ENCODE peak calls at places on chromosomes 3 and 15, in seven cellular contexts. S is mucosa of descending colon; M is CD8-positive, alpha-beta T cell; A is cardiac muscle cell; P is heart right ventricle; U is adrenal gland; T is hepatocyte. J is an unnamed sample. For H3K9me3 and H3K4me1, the result is how much of the 10 kb centered on the place peaks cover.

GRCh38 chr3:163056874-163057497 is 1560.4 kb downstream of the OTOL1 start:
- DNase-seq in U (peak), P (no peak), S (no peak), A (peak), T (peak), M (no peak), J (peak)

GRCh38 chr3:112769624-112770023 is 77.0 kb downstream of the CD200R1L start:
- DNase-seq in P (no peak), A (no peak), M (no peak), T (no peak), U (no peak), S (no peak), J (no peak)

GRCh38 chr3:150740733-150741496 is 22.1 kb downstream of the SIAH2 start:
- DNase-seq in A (no peak), T (no peak), P (no peak), U (peak), S (no peak), M (no peak), J (no peak)

GRCh38 chr3:192005989-192006388 is 545.0 kb downstream of the PYDC2 start:
- DNase-seq in P (no peak), T (no peak), U (no peak), S (no peak), M (no peak), A (peak), J (no peak)

GRCh38 chr3:150132101-150132749 is 161.5 kb upstream of the PFN2 start:
- DNase-seq in S (no peak), M (no peak), P (no peak), A (no peak), T (no peak), U (no peak), J (no peak)

GRCh38 chr3:3196148-3196861 is 16.8 kb upstream of the CRBN start:
- DNase-seq in A (peak), T (peak), M (no peak), S (no peak), U (no peak), P (no peak), J (no peak)

GRCh38 chr15:64019764-64020163 is 26.5 kb downstream of the DAPK2 start:
- DNase-seq in S (no peak), P (peak), U (no peak), A (no peak), T (peak), M (no peak), J (no peak)

GRCh38 chr15:72473670-72474465 is at the start of gene ARIH1:
- DNase-seq in P (peak), A (peak), M (peak), T (peak), U (peak), S (peak), J (peak)

GRCh38 chr3:15585111-15585844 is 16.1 kb downstream of the HACL1 start:
- DNase-seq in M (no peak), S (no peak), A (peak), U (peak), P (no peak), T (no peak), J (no peak)

GRCh38 chr3:179743913-179744312 is 91.1 kb downstream of the USP13 start:
- DNase-seq in T (no peak), S (no peak), P (no peak), A (no peak), U (peak), M (no peak), J (no peak)

GRCh38 chr15:43762824-43763223 is 13.9 kb downstream of the ELL3 start:
- DNase-seq in U (no peak), P (no peak), T (no peak), M (no peak), A (no peak), S (no peak), J (no peak)

GRCh38 chr3:47057212-47057671 is 77.8 kb downstream of the NBEAL2 start:
- DNase-seq in T (no peak), A (peak), M (peak), P (no peak), S (no peak), U (no peak), J (no peak)

GRCh38 chr3:61562810-61563613 is 1.6 kb downstream of the PTPRG start:
- DNase-seq in M (no peak), A (peak), P (peak), S (peak), U (peak), T (peak), J (no peak)

GRCh38 chr3:365268-365667 is 168.7 kb downstream of the CHL1 start:
- DNase-seq in T (no peak), A (no peak), S (no peak), M (no peak), P (no peak), U (no peak), J (no peak)
- H3K9me3 ChIP-seq in T (under half), A (under half), S (under half), M (under half), P (under half), U (under half), J (under half)

DNA sequence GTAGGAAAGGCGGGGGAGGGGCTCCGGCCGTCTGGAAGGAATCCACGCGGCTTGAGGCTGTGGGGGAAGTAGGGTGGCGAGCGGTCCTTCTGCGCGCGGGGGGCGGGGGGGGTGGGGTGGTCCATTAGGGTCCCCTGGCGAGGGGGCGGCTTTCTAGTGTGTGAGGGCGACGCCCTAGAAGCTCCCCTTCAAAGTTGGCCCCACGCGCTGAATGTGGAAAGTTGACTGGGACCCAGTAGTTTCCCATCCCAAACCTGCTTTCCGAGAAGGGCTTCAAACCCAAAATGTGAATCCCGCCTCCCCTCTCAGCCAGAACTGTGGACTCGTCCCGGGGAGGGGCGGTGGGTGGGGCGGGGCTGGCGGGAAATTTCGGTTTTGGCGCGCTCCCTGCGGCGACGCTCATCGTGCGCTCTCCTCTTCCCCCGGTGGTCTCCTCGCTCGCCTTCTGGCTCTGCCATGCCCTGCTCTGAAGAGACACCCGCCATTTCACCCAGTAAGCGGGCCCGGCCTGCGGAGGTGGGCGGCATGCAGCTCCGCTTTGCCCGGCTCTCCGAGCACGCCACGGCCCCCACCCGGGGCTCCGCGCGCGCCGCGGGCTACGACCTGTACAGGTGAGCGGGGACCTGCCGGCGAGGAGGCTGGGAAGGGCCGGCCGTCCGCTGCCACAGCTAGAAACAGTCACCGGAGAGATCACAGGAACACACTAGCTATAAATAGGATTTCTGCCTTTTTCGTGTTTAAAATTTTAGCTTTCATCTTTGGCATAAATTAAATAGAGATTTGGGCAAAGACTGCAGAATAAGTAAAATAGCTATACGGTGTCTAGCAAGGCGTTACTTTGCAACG is 790 bp downstream of the DUT start:
- DNase-seq in T (peak), A (no peak), S (peak), U (peak), P (peak), M (peak), J (peak)
- H3K4me1 ChIP-seq in T (under half), A (under half), S (under half), U (under half), P (under half), M (under half), J (under half)

DNA sequence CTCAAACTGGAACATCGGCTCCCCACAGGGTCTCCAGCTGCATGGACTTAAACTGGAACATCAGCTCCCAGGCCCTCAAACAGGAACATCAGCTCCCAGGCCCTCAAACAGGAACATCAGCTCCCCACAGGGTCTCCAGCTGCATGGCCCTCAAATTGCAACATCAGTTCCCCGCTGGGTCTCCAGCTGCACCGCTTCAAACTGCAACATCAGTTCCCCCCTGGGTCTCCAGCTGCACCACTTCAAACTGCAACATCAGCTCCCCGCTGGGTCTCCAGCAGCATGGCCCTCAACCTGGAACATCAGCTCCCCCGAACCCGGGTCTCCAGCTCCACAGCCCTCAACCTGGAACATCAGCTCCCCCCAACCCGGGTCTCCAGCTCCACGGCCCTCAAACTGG is 82.0 kb downstream of the TFRC start:
- DNase-seq in A (no peak), U (no peak), M (no peak), T (no peak), P (no peak), S (no peak), J (no peak)
- H3K9me3 ChIP-seq in A (under half), U (under half), M (under half), T (under half), P (under half), S (under half), J (under half)

GRCh38 chr15:70097337-70098169 is at the start of gene TLE3:
- DNase-seq in M (peak), P (peak), U (peak), A (peak), S (peak), T (peak), J (peak)
- H3K4me1 ChIP-seq in M (half or more), P (half or more), U (under half), A (under half), S (half or more), T (under half), J (under half)

GRCh38 chr3:65568497-65568896 is 470.2 kb downstream of the MAGI1 start:
- DNase-seq in S (no peak), T (no peak), P (peak), M (no peak), U (no peak), A (no peak), J (no peak)
- H3K9me3 ChIP-seq in S (under half), T (under half), P (under half), M (under half), U (under half), A (under half), J (under half)

GRCh38 chr15:51848811-51849210 is 19.4 kb downstream of the TMOD3 start:
- DNase-seq in M (no peak), T (no peak), A (peak), U (no peak), S (no peak), P (no peak), J (no peak)
- H3K4me1 ChIP-seq in M (under half), T (under half), A (under half), U (under half), S (under half), P (half or more), J (under half)